ENCODE peak calls at places on chromosome 10, in five cellular contexts. One of them, this sample, is unnamed. For H3K36me3 and H3K27me3, the result is how much of the 10 kb centered on the place peaks cover.

GRCh38 chr10:132282667-132283603 is 24.8 kb downstream of the STK32C start:
- DNase-seq in uterus: no peak
- DNase-seq in SK-N-SH: peak
- DNase-seq in NT2/D1: no peak
- DNase-seq in CD4-positive, alpha-beta memory T cell: no peak
- DNase-seq in this sample: no peak

GRCh38 chr10:51706225-51706624 is 6.8 kb upstream of the CSTF2T start:
- DNase-seq in SK-N-SH: no peak
- DNase-seq in uterus: peak
- DNase-seq in NT2/D1: no peak
- DNase-seq in CD4-positive, alpha-beta memory T cell: no peak
- DNase-seq in this sample: no peak

GRCh38 chr10:98235876-98236275 is 32.1 kb downstream of the LOXL4 start:
- DNase-seq in NT2/D1: no peak
- DNase-seq in uterus: no peak
- DNase-seq in SK-N-SH: no peak
- DNase-seq in CD4-positive, alpha-beta memory T cell: no peak
- DNase-seq in this sample: no peak

GRCh38 chr10:122503886-122504285 is 42.5 kb downstream of the HTRA1 start:
- DNase-seq in uterus: no peak
- DNase-seq in SK-N-SH: no peak
- DNase-seq in NT2/D1: no peak
- DNase-seq in CD4-positive, alpha-beta memory T cell: no peak
- DNase-seq in this sample: no peak

GRCh38 chr10:33015798-33016547 is 57.9 kb upstream of the ITGB1 start:
- DNase-seq in uterus: no peak
- DNase-seq in CD4-positive, alpha-beta memory T cell: no peak
- DNase-seq in SK-N-SH: no peak
- DNase-seq in NT2/D1: no peak
- DNase-seq in this sample: no peak

GRCh38 chr10:44985175-44985681 is 6.6 kb upstream of the DEPP1 start:
- DNase-seq in NT2/D1: no peak
- DNase-seq in CD4-positive, alpha-beta memory T cell: no peak
- DNase-seq in uterus: no peak
- DNase-seq in SK-N-SH: no peak
- DNase-seq in this sample: no peak

GRCh38 chr10:16773334-16773733 is 43.9 kb downstream of the RSU1 start:
- DNase-seq in uterus: no peak
- DNase-seq in CD4-positive, alpha-beta memory T cell: no peak
- DNase-seq in NT2/D1: no peak
- DNase-seq in SK-N-SH: no peak
- DNase-seq in this sample: no peak

GRCh38 chr10:91935886-91936285 is 12.3 kb downstream of the BTAF1 start:
- DNase-seq in CD4-positive, alpha-beta memory T cell: no peak
- DNase-seq in uterus: no peak
- DNase-seq in NT2/D1: no peak
- DNase-seq in SK-N-SH: no peak
- DNase-seq in this sample: no peak

GRCh38 chr10:5679606-5680005 is 5.0 kb upstream of the TASOR2 start:
- DNase-seq in uterus: no peak
- DNase-seq in CD4-positive, alpha-beta memory T cell: no peak
- DNase-seq in SK-N-SH: no peak
- DNase-seq in NT2/D1: no peak
- DNase-seq in this sample: no peak

GRCh38 chr10:30491204-30491603 is 57.2 kb downstream of the MAP3K8 start:
- DNase-seq in NT2/D1: no peak
- DNase-seq in CD4-positive, alpha-beta memory T cell: no peak
- DNase-seq in SK-N-SH: no peak
- DNase-seq in uterus: no peak
- DNase-seq in this sample: no peak

DNA sequence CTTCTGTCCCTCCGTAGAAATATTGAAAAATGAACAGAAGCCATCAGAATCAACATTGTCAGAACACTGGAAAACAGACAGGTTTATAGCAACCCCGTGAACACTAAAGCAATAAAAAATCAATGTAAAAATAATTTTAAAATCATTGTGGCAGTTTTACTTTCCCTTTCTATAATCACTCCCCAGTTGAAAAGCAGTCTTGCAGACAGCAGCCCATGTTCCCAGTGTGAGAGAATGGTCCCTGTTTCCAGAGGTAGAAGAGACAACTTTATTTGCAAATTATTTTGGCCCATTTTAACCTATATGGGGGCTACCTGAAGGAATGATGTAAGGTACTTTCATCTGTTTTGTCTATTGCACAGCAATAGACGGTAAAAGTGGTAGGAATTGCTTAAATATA is 559.8 kb downstream of the ZWINT start:
- DNase-seq in NT2/D1: no peak
- DNase-seq in CD4-positive, alpha-beta memory T cell: no peak
- DNase-seq in uterus: no peak
- DNase-seq in SK-N-SH: no peak
- DNase-seq in this sample: no peak
- H3K4me3 ChIP-seq in NT2/D1: no peak
- H3K4me3 ChIP-seq in CD4-positive, alpha-beta memory T cell: no peak
- H3K4me3 ChIP-seq in uterus: no peak
- H3K4me3 ChIP-seq in SK-N-SH: no peak
- H3K4me3 ChIP-seq in this sample: no peak

GRCh38 chr10:18577823-18578685 is 73.3 kb downstream of the NSUN6 start:
- DNase-seq in SK-N-SH: no peak
- DNase-seq in uterus: no peak
- DNase-seq in NT2/D1: no peak
- DNase-seq in CD4-positive, alpha-beta memory T cell: no peak
- DNase-seq in this sample: no peak

GRCh38 chr10:18583575-18584270 is 67.7 kb downstream of the NSUN6 start:
- DNase-seq in NT2/D1: no peak
- DNase-seq in SK-N-SH: no peak
- DNase-seq in CD4-positive, alpha-beta memory T cell: no peak
- DNase-seq in uterus: no peak
- DNase-seq in this sample: no peak

GRCh38 chr10:18582803-18583202 is 68.6 kb downstream of the NSUN6 start:
- DNase-seq in uterus: no peak
- DNase-seq in NT2/D1: no peak
- DNase-seq in CD4-positive, alpha-beta memory T cell: no peak
- DNase-seq in SK-N-SH: no peak
- DNase-seq in this sample: no peak
- H3K36me3 ChIP-seq in uterus: under half
- H3K36me3 ChIP-seq in NT2/D1: under half
- H3K36me3 ChIP-seq in CD4-positive, alpha-beta memory T cell: under half
- H3K36me3 ChIP-seq in SK-N-SH: under half
- H3K36me3 ChIP-seq in this sample: under half

GRCh38 chr10:43076876-43077420 is at the start of gene RET:
- DNase-seq in CD4-positive, alpha-beta memory T cell: no peak
- DNase-seq in NT2/D1: no peak
- DNase-seq in SK-N-SH: peak
- DNase-seq in uterus: peak
- DNase-seq in this sample: peak

GRCh38 chr10:43077421-43078171 is 727 bp downstream of the RET start:
- DNase-seq in CD4-positive, alpha-beta memory T cell: no peak
- DNase-seq in uterus: no peak
- DNase-seq in NT2/D1: no peak
- DNase-seq in SK-N-SH: peak
- DNase-seq in this sample: peak

GRCh38 chr10:43074827-43075611 is 1.9 kb upstream of the RET start:
- DNase-seq in NT2/D1: no peak
- DNase-seq in SK-N-SH: no peak
- DNase-seq in CD4-positive, alpha-beta memory T cell: no peak
- DNase-seq in uterus: no peak
- DNase-seq in this sample: no peak

GRCh38 chr10:43075612-43076003 is 1.3 kb upstream of the RET start:
- DNase-seq in uterus: no peak
- DNase-seq in NT2/D1: no peak
- DNase-seq in CD4-positive, alpha-beta memory T cell: no peak
- DNase-seq in SK-N-SH: peak
- DNase-seq in this sample: peak

DNA sequence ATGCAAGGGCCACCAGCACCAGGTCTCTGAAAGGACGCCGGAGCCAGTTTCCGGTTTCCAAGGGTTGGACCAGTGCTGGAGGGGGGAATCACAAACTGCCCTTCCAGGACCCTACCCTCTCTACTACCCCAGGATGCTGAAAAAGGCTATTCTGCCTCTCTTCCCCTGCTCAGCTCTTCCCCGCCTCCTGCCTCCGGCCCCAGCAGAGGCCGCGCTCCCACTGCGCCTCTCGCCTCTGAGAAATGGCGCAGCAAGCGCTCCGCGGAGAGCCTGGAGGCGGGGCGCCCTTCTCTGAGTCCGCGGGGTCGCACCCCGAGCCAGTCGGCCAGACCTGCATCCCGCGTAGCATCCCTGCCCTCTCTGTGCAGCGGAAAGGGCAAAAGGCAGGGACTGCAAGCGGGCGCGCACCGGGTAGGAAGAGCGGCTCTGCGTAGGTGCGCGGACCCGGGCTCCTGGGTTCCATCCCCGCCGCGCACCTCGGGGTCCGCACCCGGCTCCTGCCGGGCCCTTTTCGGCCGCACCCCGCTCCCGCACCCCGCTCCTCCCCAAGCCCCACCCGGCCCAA is 476 bp upstream of the RET start:
- DNase-seq in uterus: no peak
- DNase-seq in NT2/D1: no peak
- DNase-seq in CD4-positive, alpha-beta memory T cell: no peak
- DNase-seq in SK-N-SH: peak
- DNase-seq in this sample: peak
- H3K27me3 ChIP-seq in uterus: under half
- H3K27me3 ChIP-seq in NT2/D1: under half
- H3K27me3 ChIP-seq in CD4-positive, alpha-beta memory T cell: under half
- H3K27me3 ChIP-seq in SK-N-SH: under half
- H3K27me3 ChIP-seq in this sample: under half

GRCh38 chr10:12535656-12536055 is 186.3 kb downstream of the CAMK1D start:
- DNase-seq in SK-N-SH: no peak
- DNase-seq in CD4-positive, alpha-beta memory T cell: no peak
- DNase-seq in NT2/D1: no peak
- DNase-seq in uterus: no peak
- DNase-seq in this sample: no peak
- H3K4me3 ChIP-seq in SK-N-SH: no peak
- H3K4me3 ChIP-seq in CD4-positive, alpha-beta memory T cell: no peak
- H3K4me3 ChIP-seq in NT2/D1: no peak
- H3K4me3 ChIP-seq in uterus: no peak
- H3K4me3 ChIP-seq in this sample: no peak

GRCh38 chr10:68446179-68446578 is 25.6 kb downstream of the DNA2 start:
- DNase-seq in CD4-positive, alpha-beta memory T cell: no peak
- DNase-seq in uterus: no peak
- DNase-seq in NT2/D1: no peak
- DNase-seq in SK-N-SH: no peak
- DNase-seq in this sample: no peak
- H3K36me3 ChIP-seq in CD4-positive, alpha-beta memory T cell: under half
- H3K36me3 ChIP-seq in uterus: under half
- H3K36me3 ChIP-seq in NT2/D1: under half
- H3K36me3 ChIP-seq in SK-N-SH: under half
- H3K36me3 ChIP-seq in this sample: under half